ENCODE peak calls at places on chromosomes 4 and X, in seven cellular contexts. L, Y, M, F, A, V and D are unnamed samples.

GRCh38 chrX:13265549-13266132 is 54.2 kb downstream of the ATXN3L start:
- DNase-seq in A (no peak), F (no peak), V (no peak), M (no peak), L (no peak), Y (no peak), D (no peak)

GRCh38 chr4:893995-894705 is 38.0 kb downstream of the GAK start:
- DNase-seq in V (no peak), A (no peak), L (no peak), M (no peak), F (no peak), Y (no peak), D (no peak)

GRCh38 chr4:150849016-150849415 is 166.1 kb downstream of the LRBA start:
- DNase-seq in M (no peak), V (no peak), L (no peak), A (no peak), Y (no peak), F (no peak), D (no peak)

GRCh38 chr4:3145251-3145908 is 70.9 kb downstream of the HTT start:
- DNase-seq in F (no peak), L (no peak), Y (peak), V (no peak), M (no peak), A (no peak), D (no peak)

GRCh38 chr4:23327120-23327519 is 562.7 kb downstream of the PPARGC1A start:
- DNase-seq in A (no peak), L (no peak), M (no peak), F (no peak), V (no peak), Y (no peak), D (no peak)

GRCh38 chr4:123106741-123107140 is 184.3 kb upstream of the NUDT6 start:
- DNase-seq in L (no peak), Y (no peak), M (no peak), F (no peak), V (no peak), A (no peak), D (no peak)

GRCh38 chr4:104860227-104861123 is 286.2 kb upstream of the TET2 start:
- DNase-seq in F (peak), V (peak), L (peak), M (peak), A (no peak), Y (peak), D (peak)

GRCh38 chr4:89156515-89156914 is 45.2 kb downstream of the TIGD2 start:
- DNase-seq in V (peak), M (no peak), F (no peak), A (no peak), L (no peak), Y (no peak), D (no peak)

GRCh38 chr4:3112979-3113469 is 38.5 kb downstream of the HTT start:
- DNase-seq in Y (no peak), L (no peak), F (no peak), M (no peak), V (no peak), A (no peak), D (no peak)

GRCh38 chr4:151788021-151788420 is 27.2 kb upstream of the GATB start:
- DNase-seq in A (no peak), Y (no peak), V (no peak), L (no peak), M (no peak), F (no peak), D (no peak)

GRCh38 chr4:101074326-101074725 is 273.0 kb downstream of the PPP3CA start:
- DNase-seq in L (no peak), Y (no peak), V (no peak), F (no peak), M (no peak), A (no peak), D (no peak)

GRCh38 chrX:38654302-38654701 is 93.0 kb downstream of the TSPAN7 start:
- DNase-seq in F (no peak), V (peak), L (no peak), M (no peak), Y (peak), A (no peak), D (no peak)

GRCh38 chr4:127781303-127782024 is 658 bp upstream of the HSPA4L start:
- DNase-seq in M (no peak), L (no peak), F (peak), V (no peak), Y (no peak), A (peak), D (peak)

GRCh38 chrX:150897371-150898319 is 823 bp downstream of the CD99L2 start:
- DNase-seq in L (no peak), V (peak), F (peak), A (no peak), M (no peak), Y (peak), D (peak)

GRCh38 chr4:169309326-169309967 is 38.7 kb upstream of the SH3RF1 start:
- DNase-seq in M (no peak), L (no peak), F (no peak), Y (no peak), A (no peak), V (no peak), D (peak)

GRCh38 chr4:38523524-38524448 is 140.2 kb upstream of the KLF3 start:
- DNase-seq in M (no peak), L (no peak), F (no peak), Y (no peak), V (no peak), A (no peak), D (no peak)

GRCh38 chr4:102535398-102536082 is 34.4 kb downstream of the NFKB1 start:
- DNase-seq in M (no peak), L (no peak), Y (peak), A (no peak), V (no peak), F (no peak), D (no peak)

GRCh38 chr4:112751447-112751846 is 114.5 kb downstream of the LARP7 start:
- DNase-seq in Y (no peak), V (peak), L (no peak), M (no peak), F (no peak), A (no peak), D (no peak)

GRCh38 chrX:115017455-115017854 is at the start of gene IL13RA2:
- DNase-seq in L (no peak), M (no peak), V (peak), A (no peak), Y (no peak), F (no peak), D (no peak)

GRCh38 chrX:71458866-71459265 is 74.0 kb upstream of the OGT start:
- DNase-seq in F (no peak), V (no peak), L (no peak), Y (no peak), A (no peak), M (no peak), D (no peak)

GRCh38 chr4:163866728-163867313 is 372.3 kb downstream of the TMA16 start:
- DNase-seq in Y (peak), V (peak), L (no peak), A (no peak), M (no peak), F (no peak), D (no peak)

GRCh38 chr4:22019676-22020075 is 71.1 kb upstream of the KCNIP4 start:
- DNase-seq in V (no peak), Y (no peak), A (no peak), M (no peak), F (no peak), L (no peak), D (no peak)

GRCh38 chrX:34900691-34901090 is 41.9 kb upstream of the FAM47B start:
- DNase-seq in Y (no peak), L (no peak), A (no peak), V (no peak), F (no peak), M (no peak), D (no peak)

GRCh38 chrX:17967888-17968287 is 106.8 kb upstream of the RAI2 start:
- DNase-seq in F (no peak), V (peak), A (no peak), Y (no peak), L (no peak), M (no peak), D (peak)

GRCh38 chr4:130210871-130211270 is 1114.9 kb downstream of the C4orf33 start:
- DNase-seq in V (peak), Y (peak), M (no peak), L (no peak), A (no peak), F (no peak), D (no peak)

GRCh38 chr4:159158989-159159388 is 56.1 kb downstream of the RAPGEF2 start:
- DNase-seq in F (no peak), V (no peak), A (no peak), M (no peak), L (no peak), Y (no peak), D (no peak)

GRCh38 chr4:146335763-146336412 is 121.5 kb downstream of the REELD1 start:
- DNase-seq in V (no peak), M (no peak), A (no peak), Y (peak), L (no peak), F (no peak), D (no peak)

GRCh38 chr4:80101768-80102116 is 28.7 kb upstream of the ANTXR2 start:
- DNase-seq in F (no peak), A (no peak), L (no peak), V (no peak), Y (no peak), M (no peak), D (no peak)

GRCh38 chr4:188372856-188373255 is 233.6 kb downstream of the TRIML1 start:
- DNase-seq in V (peak), Y (no peak), M (peak), L (no peak), F (no peak), A (no peak), D (no peak)

GRCh38 chr4:98746936-98747658 is 88.7 kb upstream of the TSPAN5 start:
- DNase-seq in F (peak), V (peak), Y (no peak), A (no peak), M (no peak), L (no peak), D (no peak)

GRCh38 chrX:49166914-49167739 is 4.6 kb downstream of the MAGIX start:
- DNase-seq in Y (peak), A (peak), M (no peak), L (peak), V (no peak), F (peak), D (peak)

GRCh38 chr4:111031180-111031579 is 408.3 kb upstream of the PITX2 start:
- DNase-seq in A (no peak), F (no peak), V (no peak), M (no peak), L (no peak), Y (peak), D (no peak)

GRCh38 chr4:7680106-7680505 is 245.4 kb upstream of the PSAPL1 start:
- DNase-seq in M (no peak), F (no peak), A (no peak), Y (no peak), V (no peak), L (no peak), D (no peak)

GRCh38 chrX:96591418-96591817 is 93.2 kb upstream of the DIAPH2 start:
- DNase-seq in Y (no peak), F (peak), M (no peak), V (no peak), L (peak), A (no peak), D (no peak)

GRCh38 chr4:27861381-27861787 is 1000.7 kb downstream of the STIM2 start:
- DNase-seq in V (peak), Y (peak), A (no peak), M (no peak), F (no peak), L (peak), D (peak)

GRCh38 chrX:48972214-48973164 is 845 bp upstream of the KCND1 start:
- DNase-seq in V (peak), Y (peak), M (no peak), L (no peak), A (no peak), F (peak), D (peak)

GRCh38 chr4:105433421-105433820 is 40.4 kb downstream of the PPA2 start:
- DNase-seq in F (no peak), V (no peak), M (no peak), A (no peak), Y (no peak), L (no peak), D (no peak)

GRCh38 chr4:118981171-118981838 is 92.7 kb downstream of the SYNPO2 start:
- DNase-seq in A (no peak), F (no peak), V (no peak), L (no peak), M (no peak), Y (peak), D (no peak)

GRCh38 chr4:169795585-169795984 is 37.8 kb upstream of the HPF1 start:
- DNase-seq in Y (peak), M (no peak), A (no peak), L (no peak), V (no peak), F (no peak), D (no peak)